ENCODE peak calls at places on chromosome 13, in five cellular contexts. Y, D, J, Q and W are unnamed samples.

GRCh38 chr13:60001892-60002291 is 161.8 kb downstream of the DIAPH3 start:
- DNase-seq in Y (no peak), D (no peak), J (no peak), Q (peak; percentile 11), W (no peak)

GRCh38 chr13:35930665-35931631 is 200.2 kb downstream of the DCLK1 start:
- DNase-seq in Y (no peak), D (no peak), J (no peak), Q (no peak), W (no peak)

GRCh38 chr13:79973533-79973963 is 367.4 kb downstream of the SPRY2 start:
- DNase-seq in Y (no peak), D (no peak), J (peak; percentile 17), Q (no peak), W (no peak)

GRCh38 chr13:49240017-49240416 is 7.7 kb upstream of the CDADC1 start:
- DNase-seq in Y (peak; percentile 23), D (no peak), J (no peak), Q (peak; percentile 45), W (no peak)

GRCh38 chr13:88979465-88980180 is 1308.5 kb downstream of the SLITRK5 start:
- DNase-seq in Y (no peak), D (no peak), J (no peak), Q (peak; percentile 9), W (no peak)

GRCh38 chr13:41552031-41552430 is 94.7 kb downstream of the RGCC start:
- DNase-seq in Y (no peak), D (no peak), J (no peak), Q (no peak), W (no peak)

GRCh38 chr13:56015919-56016318 is 1124.8 kb upstream of the PRR20A start:
- DNase-seq in Y (no peak), D (no peak), J (no peak), Q (no peak), W (no peak)

GRCh38 chr13:103130681-103131210 is 64.5 kb upstream of the SLC10A2 start:
- DNase-seq in Y (peak; percentile 5), D (no peak), J (no peak), Q (no peak), W (no peak)

GRCh38 chr13:77732287-77732686 is 34.8 kb downstream of the SLAIN1 start:
- DNase-seq in Y (no peak), D (no peak), J (no peak), Q (no peak), W (no peak)

GRCh38 chr13:104954210-104954609 is 1581.3 kb downstream of the EFNB2 start:
- DNase-seq in Y (no peak), D (no peak), J (no peak), Q (peak; percentile 8), W (no peak)

GRCh38 chr13:52162279-52163101 is 3.1 kb upstream of the NEK3 start:
- DNase-seq in Y (no peak), D (no peak), J (no peak), Q (peak; percentile 72), W (no peak)

GRCh38 chr13:44867825-44868224 is 121.4 kb downstream of the NUFIP1 start:
- DNase-seq in Y (no peak), D (no peak), J (no peak), Q (peak; percentile 57), W (no peak)

GRCh38 chr13:45143346-45143751 is 23.0 kb downstream of the GTF2F2 start:
- DNase-seq in Y (no peak), D (no peak), J (no peak), Q (peak; percentile 73), W (no peak)

GRCh38 chr13:84609716-84610115 is 727.4 kb upstream of the SLITRK1 start:
- DNase-seq in Y (peak; percentile 8), D (peak; percentile 11), J (no peak), Q (peak; percentile 7), W (no peak)

GRCh38 chr13:48266967-48267639 is 34.1 kb downstream of the ITM2B start:
- DNase-seq in Y (no peak), D (no peak), J (no peak), Q (no peak), W (no peak)

GRCh38 chr13:46176756-46177155 is 5.2 kb downstream of the LCP1 start:
- DNase-seq in Y (no peak), D (no peak), J (no peak), Q (no peak), W (no peak)

GRCh38 chr13:40336228-40337221 is 329.9 kb downstream of the FOXO1 start:
- DNase-seq in Y (no peak), D (no peak), J (no peak), Q (no peak), W (no peak)

GRCh38 chr13:81021284-81021683 is 680.4 kb upstream of the SPRY2 start:
- DNase-seq in Y (no peak), D (no peak), J (no peak), Q (no peak), W (no peak)

GRCh38 chr13:103615778-103616177 is 549.6 kb upstream of the SLC10A2 start:
- DNase-seq in Y (no peak), D (no peak), J (no peak), Q (no peak), W (no peak)

GRCh38 chr13:81745391-81745790 is 1404.5 kb upstream of the SPRY2 start:
- DNase-seq in Y (no peak), D (no peak), J (no peak), Q (no peak), W (no peak)

GRCh38 chr13:49584771-49585182 is 581 bp downstream of the RCBTB1 start:
- DNase-seq in Y (no peak), D (no peak), J (no peak), Q (no peak), W (no peak)

GRCh38 chr13:97369269-97369893 is 64.6 kb upstream of the RAP2A start:
- DNase-seq in Y (peak; percentile 20), D (no peak), J (no peak), Q (no peak), W (no peak)

GRCh38 chr13:39957868-39958676 is 302.6 kb downstream of the COG6 start:
- DNase-seq in Y (no peak), D (no peak), J (no peak), Q (no peak), W (no peak)

GRCh38 chr13:86684402-86684801 is 885.2 kb upstream of the SLITRK6 start:
- DNase-seq in Y (no peak), D (no peak), J (no peak), Q (no peak), W (no peak)

GRCh38 chr13:85557651-85558050 is 241.6 kb downstream of the SLITRK6 start:
- DNase-seq in Y (no peak), D (no peak), J (no peak), Q (no peak), W (no peak)

GRCh38 chr13:33380487-33381079 is 95.0 kb upstream of the STARD13 start:
- DNase-seq in Y (no peak), D (no peak), J (no peak), Q (no peak), W (no peak)

GRCh38 chr13:50208826-50209335 is 193.6 kb downstream of the KCNRG start:
- DNase-seq in Y (no peak), D (peak; percentile 49), J (peak; percentile 21), Q (peak; percentile 92), W (no peak)

GRCh38 chr13:24650157-24650556 is 30.1 kb upstream of the ATP12A start:
- DNase-seq in Y (no peak), D (peak; percentile 73), J (no peak), Q (peak; percentile 65), W (no peak)

DNA sequence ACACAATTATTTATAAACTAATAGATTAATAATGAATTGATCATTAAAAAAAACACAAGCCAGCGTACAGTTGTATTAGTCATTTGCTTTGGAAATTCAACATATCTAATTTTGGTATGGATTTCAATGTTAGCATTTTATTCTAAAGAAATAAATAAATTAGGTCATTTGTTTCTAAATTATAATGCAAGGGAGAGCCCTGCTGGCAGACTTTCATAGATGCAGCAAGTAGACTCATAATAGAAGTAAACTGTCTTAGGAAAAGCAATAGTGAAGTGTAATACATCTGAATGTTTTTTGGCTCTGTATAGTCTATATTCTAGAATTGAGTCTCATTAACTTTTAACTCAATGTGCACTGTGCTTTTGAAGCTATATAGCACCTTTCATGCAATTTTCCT is 982.4 kb upstream of the MIR17HG start:
- DNase-seq in Y (no peak), D (no peak), J (no peak), Q (peak; percentile 62), W (no peak)
- TF ChIP-seq CTCF in Y (peak; percentile 17), D (peak; percentile 14), J (no peak), Q (peak; percentile 48), W (no peak)

GRCh38 chr13:43390582-43390981 is 367.2 kb downstream of the DNAJC15 start:
- DNase-seq in Y (no peak), D (no peak), J (no peak), Q (no peak), W (no peak)
- TF ChIP-seq CTCF in Y (no peak), D (no peak), J (no peak), Q (no peak), W (no peak)

DNA sequence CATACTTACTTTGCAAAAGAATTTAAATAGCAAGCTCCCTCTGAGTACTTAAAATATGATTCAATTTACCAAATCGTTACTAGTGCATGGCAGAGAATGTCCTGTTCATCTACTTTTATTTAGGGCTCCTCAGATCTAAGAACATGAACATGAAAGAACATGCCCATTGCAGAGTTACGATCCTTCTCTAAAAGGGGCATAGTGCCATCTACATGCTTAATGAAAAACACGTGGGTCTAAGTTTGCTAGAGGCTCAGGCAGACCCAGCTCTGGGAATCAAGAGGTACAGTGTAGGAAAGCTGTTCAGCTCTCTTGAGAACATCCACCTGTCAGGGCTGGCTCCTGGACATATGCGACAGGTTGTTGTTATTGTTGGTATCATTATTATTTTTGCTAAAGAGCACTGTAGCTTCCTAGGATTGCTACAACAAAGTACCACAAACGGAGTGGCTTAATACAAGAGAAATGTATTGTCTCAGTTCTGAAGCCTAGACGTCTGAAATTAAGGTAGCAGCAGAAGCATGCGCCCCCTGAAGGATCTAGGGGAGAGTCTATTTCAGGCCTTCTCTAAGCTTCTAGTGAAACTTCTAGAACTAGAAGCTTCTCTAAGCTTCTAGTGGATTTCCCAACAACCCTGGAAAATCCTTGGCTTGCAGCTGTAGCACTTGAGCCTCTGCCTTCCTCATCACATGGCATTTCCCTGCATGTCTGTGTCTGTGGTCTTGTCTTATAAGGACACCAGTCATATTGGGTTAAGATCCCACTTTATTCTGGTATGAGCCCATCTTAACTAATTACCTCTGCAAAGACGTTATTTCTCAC is 133.9 kb downstream of the DCT start:
- DNase-seq in Y (peak; percentile 58), D (no peak), J (no peak), Q (peak; percentile 43), W (no peak)
- TF ChIP-seq CTCF in Y (peak; percentile 50), D (no peak), J (no peak), Q (no peak), W (no peak)

GRCh38 chr13:113730831-113731191 is 28.2 kb upstream of the TMEM255B start:
- DNase-seq in Y (no peak), D (no peak), J (no peak), Q (no peak), W (no peak)
- TF ChIP-seq CTCF in Y (no peak), D (no peak), J (no peak), Q (no peak), W (no peak)

GRCh38 chr13:98447881-98448641 is 128.8 kb downstream of the STK24 start:
- DNase-seq in Y (peak; percentile 21), D (no peak), J (no peak), Q (peak; percentile 12), W (no peak)
- TF ChIP-seq CTCF in Y (peak; percentile 69), D (peak; percentile 56), J (peak; percentile 24), Q (peak; percentile 49), W (peak; percentile 65)

DNA sequence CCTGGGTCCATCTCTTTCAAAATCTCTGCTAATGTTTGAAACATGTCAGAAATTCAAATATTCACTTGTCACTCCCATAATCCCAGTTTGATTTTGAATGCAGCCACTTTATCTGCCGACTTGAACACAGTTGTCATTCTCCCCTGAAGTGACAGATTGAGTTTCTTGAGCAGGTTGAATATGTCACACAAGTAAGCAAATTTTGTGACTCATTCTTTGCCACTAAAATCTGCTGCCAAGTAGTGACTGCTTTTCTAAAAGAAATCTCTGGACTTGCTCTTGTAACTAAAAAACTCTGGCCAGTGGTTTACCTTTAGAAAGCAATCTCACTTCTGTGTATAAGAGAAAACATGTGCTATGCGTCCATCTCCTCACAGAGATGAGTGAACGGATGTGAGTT is 357.1 kb downstream of the LMO7 start:
- DNase-seq in Y (no peak), D (no peak), J (no peak), Q (no peak), W (no peak)
- TF ChIP-seq CTCF in Y (no peak), D (no peak), J (no peak), Q (no peak), W (no peak)